ENCODE peak calls at places on chromosomes 11 and 22, in nine cellular contexts. V is kidney epithelial cell, G is dorsolateral prefrontal cortex, Y is COR-L47, W is T-helper 2 cell, E is skeletal muscle cell, Q is NCI-H2081, H is activated T-cell treated with anti-CD3 and anti-CD28 coated beads for 48 hours, R is T-cell. B is an unnamed sample.

GRCh38 chr11:15613231-15613630 is 498.5 kb downstream of the INSC start:
- DNase-seq in V (no peak), G (no peak), Y (no peak), W (no peak), E (no peak), Q (no peak), H (no peak), R (no peak), B (no peak)

GRCh38 chr11:109994896-109995295 is 98.3 kb upstream of the ZC3H12C start:
- DNase-seq in V (no peak), G (no peak), Y (no peak), W (no peak), E (no peak), Q (no peak), H (no peak), R (no peak), B (no peak)

GRCh38 chr11:76598426-76598839 is 72.1 kb downstream of the LRRC32 start:
- DNase-seq in V (no peak), G (no peak), Y (peak), W (no peak), E (no peak), Q (no peak), H (no peak), R (no peak), B (no peak)

GRCh38 chr11:72676874-72677341 is 2.7 kb upstream of the PDE2A start:
- DNase-seq in V (no peak), G (no peak), Y (no peak), W (peak), E (no peak), Q (no peak), H (peak), R (peak), B (no peak)

GRCh38 chr22:46276563-46276962 is 8.8 kb downstream of the TTC38 start:
- DNase-seq in V (no peak), G (no peak), Y (no peak), W (no peak), E (no peak), Q (no peak), H (no peak), R (no peak), B (no peak)

GRCh38 chr11:362642-363442 is 6.5 kb upstream of the B4GALNT4 start:
- DNase-seq in V (no peak), G (no peak), Y (no peak), W (no peak), E (no peak), Q (no peak), H (no peak), R (no peak), B (no peak)

GRCh38 chr11:65043881-65044501 is 3.0 kb downstream of the SAC3D1 start:
- DNase-seq in V (no peak), G (no peak), Y (no peak), W (no peak), E (no peak), Q (no peak), H (no peak), R (no peak), B (no peak)

GRCh38 chr11:59144096-59144495 is 1.4 kb downstream of the FAM111A start:
- DNase-seq in V (no peak), G (no peak), Y (peak), W (no peak), E (no peak), Q (no peak), H (no peak), R (no peak), B (no peak)

GRCh38 chr11:61959678-61960077 is 7.8 kb downstream of the FTH1 start:
- DNase-seq in V (no peak), G (no peak), Y (no peak), W (no peak), E (no peak), Q (no peak), H (no peak), R (no peak), B (no peak)

GRCh38 chr11:110303414-110303826 is 7.0 kb upstream of the RDX start:
- DNase-seq in V (no peak), G (no peak), Y (no peak), W (no peak), E (no peak), Q (no peak), H (no peak), R (no peak), B (no peak)

GRCh38 chr11:77287136-77287535 is 14.3 kb downstream of the GDPD4 start:
- DNase-seq in V (no peak), G (no peak), Y (no peak), W (no peak), E (no peak), Q (no peak), H (no peak), R (no peak), B (no peak)

GRCh38 chr11:24086921-24087320 is 409.9 kb upstream of the LUZP2 start:
- DNase-seq in V (no peak), G (no peak), Y (no peak), W (no peak), E (no peak), Q (no peak), H (no peak), R (no peak), B (no peak)